ENCODE peak calls at places on chromosomes 5 and 9, in five cellular contexts. T is neural crest cell, W is foreskin fibroblast, Z is fibroblast of mammary gland, Y is upper lobe of right lung. I is an unnamed sample.

GRCh38 chr5:157232706-157233105 is 33.2 kb upstream of the CYFIP2 start:
- DNase-seq in T (no peak), W (no peak), Y (no peak), Z (no peak), I (no peak)

GRCh38 chr9:129400001-129400970 is 220.6 kb downstream of the C9orf50 start:
- DNase-seq in T (no peak), Z (no peak), W (no peak), Y (peak), I (no peak)

GRCh38 chr5:169050146-169050571 is 250.8 kb downstream of the SLIT3 start:
- DNase-seq in Y (no peak), T (no peak), Z (peak), W (peak), I (no peak)

GRCh38 chr5:153340139-153340538 is 150.3 kb upstream of the GRIA1 start:
- DNase-seq in Y (no peak), T (no peak), W (no peak), Z (no peak), I (no peak)

GRCh38 chr5:3606121-3606831 is 10.6 kb downstream of the IRX1 start:
- DNase-seq in T (no peak), Y (peak), W (no peak), Z (no peak), I (no peak)

GRCh38 chr9:71820516-71820915 is 52.2 kb upstream of the CEMIP2 start:
- DNase-seq in W (no peak), Z (peak), T (no peak), Y (no peak), I (no peak)

GRCh38 chr5:92391-93220 is 638 bp downstream of the PLEKHG4B start:
- DNase-seq in W (no peak), Y (no peak), Z (no peak), T (no peak), I (no peak)

GRCh38 chr5:29023541-29023940 is 1985.2 kb upstream of the CDH9 start:
- DNase-seq in Y (no peak), W (no peak), T (no peak), Z (no peak), I (no peak)

GRCh38 chr5:40680741-40681350 is 1.1 kb downstream of the PTGER4 start:
- DNase-seq in W (no peak), T (no peak), Z (no peak), Y (peak), I (peak)

GRCh38 chr9:134182554-134183219 is 18.3 kb upstream of the RNU6ATAC start:
- DNase-seq in W (no peak), Z (no peak), Y (peak), T (no peak), I (no peak)

GRCh38 chr9:134063876-134064450 is 3.9 kb downstream of the BRD3 start:
- DNase-seq in T (no peak), Z (no peak), W (no peak), Y (no peak), I (no peak)

GRCh38 chr5:191036-191948 is at the start of gene LRRC14B:
- DNase-seq in T (no peak), Y (peak), Z (no peak), W (no peak), I (peak)

GRCh38 chr9:107386396-107386795 is 103.2 kb downstream of the KLF4 start:
- DNase-seq in Y (no peak), T (no peak), W (no peak), Z (no peak), I (no peak)

GRCh38 chr5:175609504-175609903 is 48.4 kb upstream of the HRH2 start:
- DNase-seq in Z (no peak), T (no peak), Y (no peak), W (no peak), I (no peak)

GRCh38 chr5:123813251-123813650 is 301.3 kb downstream of the CSNK1G3 start:
- DNase-seq in W (peak), T (no peak), Z (no peak), Y (no peak), I (no peak)

GRCh38 chr5:1931590-1932138 is 48.9 kb upstream of the IRX4 start:
- DNase-seq in T (peak), Z (no peak), Y (peak), W (no peak), I (no peak)

GRCh38 chr5:110045153-110045552 is 355.4 kb downstream of the MAN2A1 start:
- DNase-seq in W (no peak), T (no peak), Z (peak), Y (no peak), I (no peak)

GRCh38 chr5:122368845-122369244 is 56.8 kb downstream of the SNCAIP start:
- DNase-seq in W (no peak), Z (no peak), T (no peak), Y (no peak), I (no peak)

GRCh38 chr9:122078557-122078956 is 14.6 kb downstream of the TTLL11 start:
- DNase-seq in Y (no peak), W (no peak), Z (no peak), T (no peak), I (no peak)

DNA sequence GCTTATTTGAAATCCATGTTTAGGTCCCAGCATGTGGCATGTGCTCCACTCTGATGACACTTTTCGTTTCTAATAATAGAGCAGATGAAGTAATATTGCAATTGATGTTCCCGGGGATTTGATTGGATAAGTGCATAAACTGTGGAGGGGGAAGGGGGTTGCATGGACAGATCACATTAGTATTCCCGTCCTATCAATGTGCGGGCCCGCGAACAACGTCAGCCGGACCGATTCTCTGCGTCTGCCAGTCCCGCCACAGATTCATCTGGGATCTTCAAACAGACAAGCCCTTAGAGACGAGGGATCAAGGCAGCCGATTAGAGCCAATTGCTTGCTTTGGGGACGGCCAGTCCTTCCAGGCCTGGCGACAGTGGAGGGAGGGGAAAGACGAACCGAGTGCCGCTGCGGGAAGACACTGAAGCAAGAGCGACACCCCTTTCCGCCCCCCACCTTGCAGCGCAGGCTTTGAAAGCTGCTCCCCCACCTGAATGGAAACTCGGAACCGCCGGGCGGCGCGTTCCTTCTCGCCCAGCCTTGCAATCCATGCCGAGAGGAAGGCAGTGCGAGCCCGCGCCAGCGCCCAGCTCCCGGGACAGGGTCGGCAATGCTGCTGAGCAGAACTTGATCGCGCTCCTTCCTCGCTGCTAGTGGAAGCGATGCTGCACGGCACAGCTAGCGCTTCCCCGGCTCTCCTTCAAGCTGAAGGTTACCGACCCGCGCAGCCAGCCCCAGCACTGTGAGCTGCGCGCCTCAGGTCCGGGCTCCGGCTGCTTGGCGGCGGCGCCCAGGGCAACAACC is at the start of gene RGS7BP:
- DNase-seq in Z (peak), T (peak), Y (peak), W (peak), I (peak)
- TF ChIP-seq CTCF in Z (no peak), T (no peak), Y (peak), W (no peak), I (no peak)

GRCh38 chr5:111685969-111686368 is 71.0 kb downstream of the NREP start:
- DNase-seq in T (no peak), W (no peak), Z (no peak), Y (no peak), I (peak)
- TF ChIP-seq CTCF in T (peak), W (no peak), Z (no peak), Y (no peak), I (no peak)

DNA sequence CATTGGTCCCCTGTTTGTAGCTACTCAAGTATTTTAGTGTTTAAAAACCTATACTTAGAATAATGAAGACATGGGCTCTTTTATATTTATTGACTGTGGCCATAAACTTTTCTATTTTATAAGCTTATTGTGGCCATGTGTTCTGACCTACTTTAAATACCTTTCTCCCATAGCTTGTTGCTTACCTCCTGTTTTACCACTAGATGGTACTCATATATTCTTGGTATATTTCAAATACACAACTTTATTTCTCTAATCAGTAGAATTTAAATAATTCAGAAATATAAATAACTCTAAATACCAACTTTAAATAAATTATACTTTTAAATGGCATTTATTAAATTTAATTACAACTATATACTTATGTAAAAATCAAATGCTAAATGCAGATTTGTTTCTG is 498.0 kb downstream of the PRDM9 start:
- DNase-seq in W (no peak), T (no peak), Y (no peak), Z (no peak), I (no peak)
- TF ChIP-seq CTCF in W (no peak), T (peak), Y (no peak), Z (no peak), I (no peak)

GRCh38 chr5:148104226-148104625 is 40.4 kb downstream of the SPINK5 start:
- DNase-seq in W (no peak), T (no peak), Y (no peak), Z (no peak), I (no peak)

GRCh38 chr5:148113243-148113642 is 49.5 kb downstream of the SPINK5 start:
- DNase-seq in Y (no peak), Z (no peak), W (no peak), T (no peak), I (no peak)

DNA sequence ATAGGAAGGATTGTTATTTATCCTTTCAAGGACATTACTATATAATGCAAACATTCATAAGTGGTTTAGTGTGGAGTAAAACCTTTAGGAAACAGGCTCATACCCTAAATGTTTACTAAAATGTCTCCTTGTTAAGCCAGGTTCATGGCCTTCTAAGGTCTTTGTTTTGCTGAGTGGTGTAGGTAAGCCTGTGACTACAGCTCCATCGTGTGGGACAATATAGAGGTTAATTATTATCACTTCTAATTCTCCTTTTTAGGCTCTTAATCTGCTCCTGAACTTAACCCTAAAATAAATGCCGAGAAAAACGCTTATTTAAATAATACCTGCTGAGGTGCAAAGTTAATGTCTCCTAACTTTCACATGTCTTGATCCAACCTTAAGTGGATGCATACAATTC is 43.8 kb downstream of the SPINK5 start:
- DNase-seq in Y (no peak), W (no peak), T (no peak), Z (peak), I (no peak)
- TF ChIP-seq CTCF in Y (peak), W (no peak), T (no peak), Z (no peak), I (no peak)

GRCh38 chr5:43313035-43313853 is at the start of gene HMGCS1:
- DNase-seq in Z (peak), W (peak), Y (peak), T (peak), I (peak)
- TF ChIP-seq CTCF in Z (no peak), W (no peak), Y (no peak), T (no peak), I (no peak)

GRCh38 chr9:130932220-130933069 is 6.6 kb downstream of the FIBCD1 start:
- DNase-seq in Y (peak), W (peak), Z (peak), T (no peak), I (peak)
- TF ChIP-seq CTCF in Y (peak), W (peak), Z (peak), T (peak), I (no peak)

I was measured in GM12865.